ENCODE peak calls at places on chromosomes 7 and 10, in four cellular contexts. One of them, this sample, is unnamed. For H3K4me1, the result is how much of the 10 kb centered on the place peaks cover.

GRCh38 chr10:119826777-119827176 is 45.9 kb downstream of the MCMBP start:
- DNase-seq in breast epithelium: no peak
- DNase-seq in upper lobe of left lung: no peak
- DNase-seq in left ventricle myocardium inferior: no peak
- DNase-seq in this sample: no peak

GRCh38 chr10:59891349-59891748 is 15.0 kb downstream of the CCDC6 start:
- DNase-seq in breast epithelium: no peak
- DNase-seq in upper lobe of left lung: no peak
- DNase-seq in left ventricle myocardium inferior: no peak
- DNase-seq in this sample: no peak

GRCh38 chr10:79084012-79084971 is 15.5 kb downstream of the ZMIZ1 start:
- DNase-seq in breast epithelium: peak
- DNase-seq in upper lobe of left lung: peak
- DNase-seq in left ventricle myocardium inferior: peak
- DNase-seq in this sample: peak

GRCh38 chr7:2776353-2776752 is 67.8 kb downstream of the GNA12 start:
- DNase-seq in breast epithelium: no peak
- DNase-seq in upper lobe of left lung: no peak
- DNase-seq in left ventricle myocardium inferior: no peak
- DNase-seq in this sample: no peak

GRCh38 chr10:17179002-17179401 is 22.5 kb downstream of the TRDMT1 start:
- DNase-seq in breast epithelium: no peak
- DNase-seq in upper lobe of left lung: no peak
- DNase-seq in left ventricle myocardium inferior: no peak
- DNase-seq in this sample: no peak

GRCh38 chr7:43879477-43879876 is 10.2 kb upstream of the MRPS24 start:
- DNase-seq in breast epithelium: no peak
- DNase-seq in upper lobe of left lung: no peak
- DNase-seq in left ventricle myocardium inferior: no peak
- DNase-seq in this sample: no peak

GRCh38 chr10:108556176-108556575 is 1367.1 kb downstream of the XPNPEP1 start:
- DNase-seq in breast epithelium: no peak
- DNase-seq in upper lobe of left lung: no peak
- DNase-seq in left ventricle myocardium inferior: no peak
- DNase-seq in this sample: no peak

GRCh38 chr10:84336406-84336805 is 8.0 kb downstream of the CCSER2 start:
- DNase-seq in breast epithelium: no peak
- DNase-seq in upper lobe of left lung: no peak
- DNase-seq in left ventricle myocardium inferior: no peak
- DNase-seq in this sample: no peak

GRCh38 chr10:80187465-80188409 is 17.6 kb downstream of the ANXA11 start:
- DNase-seq in breast epithelium: no peak
- DNase-seq in upper lobe of left lung: peak
- DNase-seq in left ventricle myocardium inferior: no peak
- DNase-seq in this sample: no peak

GRCh38 chr7:101902680-101903504 is 85.5 kb downstream of the CUX1 start:
- DNase-seq in breast epithelium: no peak
- DNase-seq in upper lobe of left lung: no peak
- DNase-seq in left ventricle myocardium inferior: no peak
- DNase-seq in this sample: no peak
- H3K27ac ChIP-seq in breast epithelium: no peak
- H3K27ac ChIP-seq in upper lobe of left lung: no peak
- H3K27ac ChIP-seq in left ventricle myocardium inferior: peak
- H3K27ac ChIP-seq in this sample: peak

GRCh38 chr7:25813381-25813780 is 338.6 kb upstream of the NFE2L3 start:
- DNase-seq in breast epithelium: no peak
- DNase-seq in upper lobe of left lung: no peak
- DNase-seq in left ventricle myocardium inferior: no peak
- DNase-seq in this sample: no peak
- H3K4me1 ChIP-seq in breast epithelium: under half
- H3K4me1 ChIP-seq in upper lobe of left lung: under half
- H3K4me1 ChIP-seq in left ventricle myocardium inferior: under half
- H3K4me1 ChIP-seq in this sample: under half

GRCh38 chr7:107501593-107501992 is 31.7 kb downstream of the GPR22 start:
- DNase-seq in breast epithelium: no peak
- DNase-seq in upper lobe of left lung: no peak
- DNase-seq in left ventricle myocardium inferior: no peak
- DNase-seq in this sample: no peak
- TF ChIP-seq CTCF in breast epithelium: no peak
- TF ChIP-seq CTCF in upper lobe of left lung: no peak
- TF ChIP-seq CTCF in left ventricle myocardium inferior: peak
- TF ChIP-seq CTCF in this sample: peak

DNA sequence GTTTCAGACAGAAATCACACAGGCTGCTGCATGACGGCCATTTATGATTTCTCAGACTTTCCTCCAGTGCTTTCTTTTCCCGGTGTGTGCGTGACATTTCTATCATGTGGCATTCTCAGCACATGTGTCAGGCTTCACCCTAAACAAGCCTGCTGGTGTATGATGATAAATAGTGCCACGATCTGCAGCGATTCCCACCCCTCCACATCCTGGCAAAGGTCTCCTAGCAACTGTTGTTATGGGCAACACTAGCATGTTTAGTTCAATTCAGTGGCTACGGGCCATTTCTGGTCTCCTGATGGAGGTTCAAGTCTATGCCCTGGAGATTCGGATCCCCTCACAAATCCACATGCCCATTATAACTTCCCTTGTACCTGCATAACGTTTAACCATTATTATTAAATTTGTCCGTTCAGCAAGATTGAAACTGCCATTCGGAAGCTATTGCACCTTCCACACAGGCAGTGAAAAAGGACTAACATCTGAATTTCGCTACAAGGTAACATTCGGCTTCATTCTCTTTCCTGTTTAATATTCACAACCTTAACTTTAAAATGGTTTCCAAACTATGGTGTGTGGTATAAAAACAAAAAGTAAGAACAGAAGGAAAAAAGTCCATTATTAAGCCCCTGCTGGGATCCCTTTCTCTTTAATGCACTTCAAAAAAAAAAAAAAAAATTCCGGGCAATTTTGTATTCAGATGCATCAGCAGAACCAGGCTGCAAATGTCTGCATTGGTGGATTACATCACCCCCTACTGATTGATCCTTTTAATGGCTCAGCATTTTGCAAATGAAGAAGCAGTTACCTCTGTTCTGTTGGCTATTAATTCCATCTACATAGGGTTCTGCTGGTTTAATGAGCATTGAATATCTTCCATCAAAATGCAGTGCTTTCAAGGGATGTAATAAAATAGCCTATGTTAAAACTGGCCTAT is 90.2 kb downstream of the FRMD4A start:
- DNase-seq in breast epithelium: no peak
- DNase-seq in upper lobe of left lung: no peak
- DNase-seq in left ventricle myocardium inferior: no peak
- DNase-seq in this sample: no peak
- H3K27ac ChIP-seq in breast epithelium: no peak
- H3K27ac ChIP-seq in upper lobe of left lung: no peak
- H3K27ac ChIP-seq in left ventricle myocardium inferior: no peak
- H3K27ac ChIP-seq in this sample: no peak

This sample was measured in gastrocnemius medialis.